ENCODE peak calls at places on chromosomes 7 and 10, in six cellular contexts. P is body of pancreas, X is tibial artery, N is fibroblast of lung, Y is A549, W is left lung. D is an unnamed sample. For H3K4me1, the result is how much of the 10 kb centered on the place peaks cover.

GRCh38 chr7:122886357-122887081 is at the start of gene CADPS2:
- DNase-seq in P (peak), X (peak), N (peak), Y (peak), W (peak), D (no peak)

GRCh38 chr7:71019703-71020102 is 112.2 kb upstream of the GALNT17 start:
- DNase-seq in P (peak), X (peak), N (no peak), Y (no peak), W (peak), D (no peak)

GRCh38 chr7:122544463-122544862 is 154.5 kb downstream of the RNF133 start:
- DNase-seq in P (peak), X (peak), N (no peak), Y (no peak), W (no peak), D (no peak)

GRCh38 chr7:149238051-149238450 is 1.4 kb upstream of the ZNF212 start:
- DNase-seq in P (no peak), X (no peak), N (no peak), Y (peak), W (no peak), D (no peak)

GRCh38 chr7:50956522-50957155 is 173.9 kb upstream of the GRB10 start:
- DNase-seq in P (no peak), X (no peak), N (no peak), Y (no peak), W (no peak), D (no peak)

GRCh38 chr10:4093438-4093837 is 308.4 kb upstream of the KLF6 start:
- DNase-seq in P (no peak), X (no peak), N (no peak), Y (no peak), W (no peak), D (no peak)

GRCh38 chr10:59880976-59881510 is 25.3 kb downstream of the CCDC6 start:
- DNase-seq in P (no peak), X (no peak), N (no peak), Y (no peak), W (no peak), D (no peak)

GRCh38 chr10:70461397-70462348 is 16.9 kb upstream of the PALD1 start:
- DNase-seq in P (peak), X (peak), N (peak), Y (peak), W (no peak), D (no peak)

GRCh38 chr7:26029911-26030310 is 122.1 kb upstream of the NFE2L3 start:
- DNase-seq in P (no peak), X (no peak), N (no peak), Y (no peak), W (no peak), D (no peak)

GRCh38 chr10:44774676-44775401 is 136.3 kb upstream of the TMEM72 start:
- DNase-seq in P (peak), X (no peak), N (peak), Y (no peak), W (no peak), D (no peak)

GRCh38 chr10:58513189-58514101 is 773 bp downstream of the BICC1 start:
- DNase-seq in P (peak), X (peak), N (peak), Y (peak), W (peak), D (no peak)

GRCh38 chr10:3010327-3010726 is 57.0 kb upstream of the PFKP start:
- DNase-seq in P (no peak), X (no peak), N (no peak), Y (no peak), W (no peak), D (no peak)

GRCh38 chr10:35259769-35260397 is 76.4 kb upstream of the CCNY start:
- DNase-seq in P (no peak), X (no peak), N (peak), Y (peak), W (no peak), D (no peak)

GRCh38 chr7:132656846-132657776 is 80.8 kb upstream of the PLXNA4 start:
- DNase-seq in P (no peak), X (no peak), N (peak), Y (peak), W (no peak), D (no peak)

GRCh38 chr7:124777268-124777667 is 11.7 kb upstream of the GPR37 start:
- DNase-seq in P (no peak), X (no peak), N (no peak), Y (no peak), W (no peak), D (no peak)

GRCh38 chr10:43258032-43258921 is 8.6 kb downstream of the RASGEF1A start:
- DNase-seq in P (no peak), X (no peak), N (no peak), Y (no peak), W (no peak), D (no peak)

GRCh38 chr10:131516285-131516684 is 204.8 kb upstream of the TCERG1L start:
- DNase-seq in P (no peak), X (no peak), N (no peak), Y (no peak), W (no peak), D (no peak)

GRCh38 chr10:43344051-43344450 is 27.4 kb upstream of the FXYD4 start:
- DNase-seq in P (no peak), X (no peak), N (no peak), Y (no peak), W (no peak), D (no peak)

GRCh38 chr7:23346316-23346715 is 47.2 kb downstream of the MALSU1 start:
- DNase-seq in P (no peak), X (no peak), N (no peak), Y (no peak), W (no peak), D (no peak)

GRCh38 chr10:5442056-5442989 is 30.0 kb downstream of the NET1 start:
- DNase-seq in P (peak), X (no peak), N (peak), Y (peak), W (no peak), D (no peak)

GRCh38 chr10:82377608-82378007 is 502.6 kb downstream of the NRG3 start:
- DNase-seq in P (peak), X (no peak), N (peak), Y (peak), W (no peak), D (no peak)

GRCh38 chr10:119518936-119519335 is 23.6 kb downstream of the RGS10 start:
- DNase-seq in P (no peak), X (no peak), N (no peak), Y (no peak), W (no peak), D (no peak)

GRCh38 chr10:36173364-36173763 is 531.3 kb upstream of the FZD8 start:
- DNase-seq in P (no peak), X (no peak), N (no peak), Y (peak), W (no peak), D (no peak)

GRCh38 chr10:79459243-79459642 is 13.8 kb upstream of the ZCCHC24 start:
- DNase-seq in P (no peak), X (no peak), N (peak), Y (no peak), W (no peak), D (no peak)

GRCh38 chr7:30656611-30657010 is 25.6 kb downstream of the CRHR2 start:
- DNase-seq in P (no peak), X (no peak), N (no peak), Y (no peak), W (no peak), D (no peak)

GRCh38 chr7:759569-759968 is 32.5 kb upstream of the PRKAR1B start:
- DNase-seq in P (no peak), X (no peak), N (no peak), Y (no peak), W (no peak), D (no peak)

GRCh38 chr10:129541748-129542487 is 74.9 kb downstream of the MGMT start:
- DNase-seq in P (no peak), X (no peak), N (no peak), Y (no peak), W (no peak), D (no peak)

GRCh38 chr10:88896336-88897018 is 16.4 kb downstream of the STAMBPL1 start:
- DNase-seq in P (no peak), X (no peak), N (no peak), Y (peak), W (no peak), D (no peak)

GRCh38 chr7:589781-590575 is 70.3 kb upstream of the PDGFA start:
- DNase-seq in P (no peak), X (no peak), N (no peak), Y (no peak), W (no peak), D (no peak)

GRCh38 chr7:26081627-26082026 is 70.4 kb upstream of the NFE2L3 start:
- DNase-seq in P (no peak), X (no peak), N (no peak), Y (no peak), W (no peak), D (no peak)

GRCh38 chr10:92291610-92291859 is 568 bp downstream of the MARCHF5 start:
- DNase-seq in P (no peak), X (no peak), N (no peak), Y (no peak), W (no peak), D (no peak)

GRCh38 chr10:22758862-22759261 is 44.5 kb upstream of the PIP4K2A start:
- DNase-seq in P (no peak), X (no peak), N (no peak), Y (no peak), W (no peak), D (no peak)

GRCh38 chr7:22688034-22688433 is 39.0 kb upstream of the IL6 start:
- DNase-seq in P (no peak), X (no peak), N (peak), Y (no peak), W (no peak), D (no peak)

GRCh38 chr7:41700044-41700471 is 2.8 kb downstream of the INHBA start:
- DNase-seq in P (no peak), X (no peak), N (no peak), Y (no peak), W (no peak), D (no peak)

GRCh38 chr7:30278386-30278785 is 6.0 kb upstream of the ZNRF2 start:
- DNase-seq in P (peak), X (no peak), N (no peak), Y (no peak), W (no peak), D (no peak)

DNA sequence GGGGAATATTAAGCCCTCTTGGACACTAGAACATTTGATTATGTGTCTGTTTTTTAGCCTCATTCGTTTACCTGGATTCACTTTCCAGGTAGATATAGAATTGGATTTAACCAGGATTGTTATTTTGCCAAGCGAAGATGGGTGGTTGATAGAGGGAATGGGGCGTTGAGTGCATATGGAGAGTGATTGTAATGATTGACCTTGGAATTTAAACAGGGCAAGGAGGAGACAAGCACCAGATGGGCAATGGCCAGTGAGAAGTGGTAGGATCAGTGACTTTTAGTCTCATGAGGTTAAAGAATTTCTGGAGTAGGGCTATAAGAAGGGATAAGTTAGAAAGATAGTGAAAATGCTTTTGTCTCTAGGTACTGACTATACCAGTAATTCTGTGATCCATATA is 211.2 kb upstream of the CSTF2T start:
- DNase-seq in P (no peak), X (no peak), N (no peak), Y (no peak), W (no peak), D (no peak)
- H3K4me1 ChIP-seq in P (under half), X (under half), N (under half), Y (under half), W (under half), D (under half)

DNA sequence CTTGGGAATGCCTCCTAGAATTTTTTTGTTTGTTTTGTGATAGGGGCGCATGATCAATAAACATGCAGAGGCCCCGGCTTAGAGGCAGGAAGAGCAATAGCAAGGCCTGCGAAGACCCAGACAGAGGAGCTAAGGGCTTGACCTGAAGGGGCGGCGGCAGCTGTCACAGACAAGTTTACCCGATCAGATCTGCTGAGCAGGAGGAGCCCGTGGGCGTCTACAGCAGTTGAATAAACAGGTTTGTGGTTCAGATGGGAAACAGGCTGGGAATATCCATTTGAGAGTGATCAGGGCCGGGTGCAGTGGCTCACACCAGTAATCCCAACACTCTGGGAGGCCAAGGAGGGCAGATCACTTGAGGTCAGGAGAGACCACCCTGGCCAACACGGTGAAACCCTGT is 126.0 kb upstream of the CALN1 start:
- DNase-seq in P (no peak), X (no peak), N (no peak), Y (no peak), W (no peak), D (no peak)
- H3K27ac ChIP-seq in P (no peak), X (no peak), N (no peak), Y (no peak), W (no peak), D (no peak)

GRCh38 chr10:100969175-100970075 is at the start of gene SEMA4G:
- DNase-seq in P (peak), X (no peak), N (peak), Y (peak), W (no peak), D (peak)

GRCh38 chr10:100970076-100970913 is 991 bp downstream of the SEMA4G start:
- DNase-seq in P (peak), X (no peak), N (no peak), Y (peak), W (no peak), D (peak)

GRCh38 chr10:100972904-100973535 is 3.7 kb downstream of the SEMA4G start:
- DNase-seq in P (no peak), X (no peak), N (no peak), Y (no peak), W (no peak), D (no peak)

GRCh38 chr10:100972115-100972903 is 3.0 kb downstream of the SEMA4G start:
- DNase-seq in P (no peak), X (no peak), N (no peak), Y (no peak), W (no peak), D (no peak)

GRCh38 chr10:100970914-100971811 is 1.9 kb downstream of the SEMA4G start:
- DNase-seq in P (peak), X (no peak), N (no peak), Y (peak), W (no peak), D (no peak)
- H3K4me3 ChIP-seq in P (no peak), X (no peak), N (no peak), Y (no peak), W (no peak), D (no peak)

GRCh38 chr7:129859188-129859587 is 93.6 kb downstream of the UBE2H start:
- DNase-seq in P (no peak), X (no peak), N (no peak), Y (no peak), W (no peak), D (no peak)

GRCh38 chr7:129855935-129856717 is 96.6 kb downstream of the UBE2H start:
- DNase-seq in P (no peak), X (no peak), N (no peak), Y (no peak), W (no peak), D (no peak)

GRCh38 chr7:129857313-129857712 is 95.4 kb downstream of the UBE2H start:
- DNase-seq in P (no peak), X (no peak), N (no peak), Y (no peak), W (no peak), D (no peak)

GRCh38 chr7:129855234-129855673 is 97.5 kb downstream of the UBE2H start:
- DNase-seq in P (no peak), X (no peak), N (peak), Y (no peak), W (no peak), D (no peak)

GRCh38 chr7:129858490-129858889 is 94.3 kb downstream of the UBE2H start:
- DNase-seq in P (no peak), X (no peak), N (no peak), Y (no peak), W (no peak), D (no peak)
- H3K4me1 ChIP-seq in P (half or more), X (half or more), N (under half), Y (under half), W (under half), D (under half)

GRCh38 chr10:86708068-86708782 is 39.9 kb downstream of the LDB3 start:
- DNase-seq in P (no peak), X (no peak), N (no peak), Y (no peak), W (no peak), D (no peak)
- H3K27ac ChIP-seq in P (no peak), X (peak), N (no peak), Y (no peak), W (no peak), D (no peak)

DNA sequence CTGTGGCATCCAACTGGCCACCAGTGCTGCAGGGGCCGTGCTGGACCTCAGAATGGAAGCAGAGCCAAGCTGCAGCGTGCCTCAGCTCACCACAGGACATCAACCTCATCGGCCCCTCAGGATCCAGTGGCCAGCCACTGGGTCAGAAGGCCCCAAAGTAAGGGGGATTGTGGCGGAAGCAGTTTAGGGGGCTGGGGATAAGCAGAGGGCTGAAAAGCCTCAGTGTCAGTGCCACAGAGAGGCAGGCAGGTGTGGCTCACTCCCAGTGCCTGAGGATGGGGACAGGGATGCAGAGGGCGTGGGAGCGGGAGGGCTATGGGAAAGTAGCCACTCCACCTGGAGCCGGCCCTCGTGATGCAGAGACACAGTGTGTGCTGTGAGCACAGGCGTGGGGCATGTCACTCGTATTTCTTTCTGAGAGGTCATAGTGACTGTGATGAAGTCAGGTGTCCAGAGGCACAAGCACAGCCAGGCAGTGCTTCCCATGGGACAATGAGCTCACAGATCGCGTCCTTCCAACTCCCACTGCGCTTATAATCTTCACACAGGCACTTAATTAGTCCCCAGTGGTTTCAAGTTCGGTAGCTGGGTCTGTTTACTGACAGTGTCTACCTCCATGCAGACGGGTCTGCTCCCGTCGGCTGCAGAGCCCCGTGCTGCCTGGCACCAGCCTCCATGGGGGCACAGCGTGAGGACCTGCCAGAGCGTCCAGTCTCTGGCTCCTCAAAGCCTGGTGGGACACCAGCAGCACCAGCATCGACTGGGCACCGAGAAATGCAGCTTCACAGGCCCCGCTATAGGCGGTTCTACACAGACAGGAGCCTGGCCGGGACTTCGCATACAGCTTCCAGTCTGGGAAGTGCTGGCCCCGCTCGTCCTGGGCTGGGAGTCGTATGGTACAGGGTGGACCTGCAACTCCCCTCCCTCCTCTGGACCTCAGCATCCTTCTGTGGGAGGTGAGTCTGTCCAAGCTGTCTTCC is 42.9 kb upstream of the CNPY1 start:
- DNase-seq in P (no peak), X (no peak), N (no peak), Y (no peak), W (no peak), D (no peak)
- H3K4me3 ChIP-seq in P (no peak), X (no peak), N (no peak), Y (no peak), W (no peak), D (no peak)

D was measured in effector memory CD4-positive, alpha-beta T cell.